ENCODE peak calls at places on chromosomes 12 and 14, in eight cellular contexts. One of them, this sample, is unnamed.

GRCh38 chr12:96752211-96752610 is 154.8 kb upstream of the NEDD1 start:
- DNase-seq in testis: no peak
- DNase-seq in vagina: no peak
- DNase-seq in pancreas: no peak
- DNase-seq in HL-60: no peak
- DNase-seq in endothelial cell of umbilical vein: no peak
- DNase-seq in neural progenitor cell: no peak
- DNase-seq in PC-3: no peak
- DNase-seq in this sample: no peak

GRCh38 chr14:62528296-62528695 is 517.0 kb downstream of the KCNH5 start:
- DNase-seq in testis: no peak
- DNase-seq in vagina: no peak
- DNase-seq in pancreas: no peak
- DNase-seq in HL-60: no peak
- DNase-seq in endothelial cell of umbilical vein: no peak
- DNase-seq in neural progenitor cell: no peak
- DNase-seq in PC-3: no peak
- DNase-seq in this sample: no peak

GRCh38 chr12:130213249-130213648 is 51.0 kb downstream of the FZD10 start:
- DNase-seq in testis: no peak
- DNase-seq in vagina: no peak
- DNase-seq in pancreas: no peak
- DNase-seq in HL-60: no peak
- DNase-seq in endothelial cell of umbilical vein: no peak
- DNase-seq in neural progenitor cell: no peak
- DNase-seq in PC-3: no peak
- DNase-seq in this sample: no peak

GRCh38 chr12:27305673-27306504 is 26.7 kb upstream of the BMAL2 start:
- DNase-seq in testis: no peak
- DNase-seq in vagina: no peak
- DNase-seq in pancreas: no peak
- DNase-seq in HL-60: no peak
- DNase-seq in endothelial cell of umbilical vein: peak; percentile 64
- DNase-seq in neural progenitor cell: peak; percentile 36
- DNase-seq in PC-3: peak; percentile 84
- DNase-seq in this sample: no peak

GRCh38 chr12:66668311-66668710 is 10.6 kb downstream of the GRIP1 start:
- DNase-seq in testis: peak; percentile 33
- DNase-seq in vagina: no peak
- DNase-seq in pancreas: no peak
- DNase-seq in HL-60: no peak
- DNase-seq in endothelial cell of umbilical vein: peak; percentile 17
- DNase-seq in neural progenitor cell: no peak
- DNase-seq in PC-3: no peak
- DNase-seq in this sample: no peak

GRCh38 chr12:10212623-10213131 is at the start of gene GABARAPL1:
- DNase-seq in testis: peak; percentile 91
- DNase-seq in vagina: peak; percentile 95
- DNase-seq in pancreas: peak; percentile 88
- DNase-seq in HL-60: peak; percentile 44
- DNase-seq in endothelial cell of umbilical vein: no peak
- DNase-seq in neural progenitor cell: peak; percentile 85
- DNase-seq in PC-3: peak; percentile 45
- DNase-seq in this sample: peak; percentile 88

GRCh38 chr12:125203145-125203765 is 138.0 kb downstream of the AACS start:
- DNase-seq in testis: no peak
- DNase-seq in vagina: no peak
- DNase-seq in pancreas: no peak
- DNase-seq in HL-60: no peak
- DNase-seq in endothelial cell of umbilical vein: peak; percentile 8
- DNase-seq in neural progenitor cell: no peak
- DNase-seq in PC-3: peak; percentile 58
- DNase-seq in this sample: no peak

GRCh38 chr12:51953011-51953568 is 1.6 kb downstream of the ACVR1B start:
- DNase-seq in testis: no peak
- DNase-seq in vagina: peak; percentile 72
- DNase-seq in pancreas: no peak
- DNase-seq in HL-60: no peak
- DNase-seq in endothelial cell of umbilical vein: peak; percentile 45
- DNase-seq in neural progenitor cell: peak; percentile 43
- DNase-seq in PC-3: no peak
- DNase-seq in this sample: no peak

GRCh38 chr14:56309198-56309597 is 191.0 kb downstream of the PELI2 start:
- DNase-seq in testis: no peak
- DNase-seq in vagina: no peak
- DNase-seq in pancreas: no peak
- DNase-seq in HL-60: no peak
- DNase-seq in endothelial cell of umbilical vein: no peak
- DNase-seq in neural progenitor cell: no peak
- DNase-seq in PC-3: no peak
- DNase-seq in this sample: no peak

GRCh38 chr14:56310643-56311042 is 192.4 kb downstream of the PELI2 start:
- DNase-seq in testis: peak; percentile 23
- DNase-seq in vagina: no peak
- DNase-seq in pancreas: no peak
- DNase-seq in HL-60: no peak
- DNase-seq in endothelial cell of umbilical vein: peak; percentile 27
- DNase-seq in neural progenitor cell: no peak
- DNase-seq in PC-3: no peak
- DNase-seq in this sample: no peak
- H3K4me3 ChIP-seq in testis: no peak overlapping the region
- H3K4me3 ChIP-seq in vagina: no peak overlapping the region
- H3K4me3 ChIP-seq in pancreas: no peak overlapping the region
- H3K4me3 ChIP-seq in HL-60: no peak overlapping the region
- H3K4me3 ChIP-seq in endothelial cell of umbilical vein: no peak overlapping the region
- H3K4me3 ChIP-seq in neural progenitor cell: no peak overlapping the region
- H3K4me3 ChIP-seq in PC-3: no peak overlapping the region
- H3K4me3 ChIP-seq in this sample: no peak overlapping the region

DNA sequence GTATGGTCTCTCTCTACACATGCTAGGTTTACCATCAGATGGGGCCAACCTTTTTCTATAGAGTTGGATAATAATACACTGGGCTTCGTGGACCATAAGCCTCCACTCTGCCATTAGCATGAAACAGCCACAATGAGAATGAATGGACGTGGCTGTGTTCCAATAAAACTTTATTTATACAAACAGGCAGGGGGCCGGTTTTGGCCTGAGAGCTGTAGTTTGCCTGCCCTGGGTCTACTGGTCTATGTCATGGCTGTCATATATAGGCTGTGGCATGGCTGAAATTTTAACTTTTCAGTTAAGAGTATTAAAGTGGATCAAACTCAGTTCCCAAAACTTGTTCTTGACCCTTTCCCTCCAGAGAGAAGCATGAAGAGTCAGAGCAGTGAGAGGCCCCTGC is 120.3 kb upstream of the MYL2 start:
- DNase-seq in testis: no peak
- DNase-seq in vagina: no peak
- DNase-seq in pancreas: no peak
- DNase-seq in HL-60: no peak
- DNase-seq in endothelial cell of umbilical vein: no peak
- DNase-seq in neural progenitor cell: no peak
- DNase-seq in PC-3: no peak
- DNase-seq in this sample: no peak
- H3K27ac ChIP-seq in testis: no peak overlapping the region
- H3K27ac ChIP-seq in vagina: no peak overlapping the region
- H3K27ac ChIP-seq in pancreas: no peak overlapping the region
- H3K27ac ChIP-seq in HL-60: no peak overlapping the region
- H3K27ac ChIP-seq in endothelial cell of umbilical vein: no peak overlapping the region
- H3K27ac ChIP-seq in neural progenitor cell: no peak overlapping the region
- H3K27ac ChIP-seq in PC-3: no peak overlapping the region
- H3K27ac ChIP-seq in this sample: no peak overlapping the region

GRCh38 chr14:21238823-21239518 is 30.3 kb downstream of the HNRNPC start:
- DNase-seq in testis: no peak
- DNase-seq in vagina: no peak
- DNase-seq in pancreas: no peak
- DNase-seq in HL-60: no peak
- DNase-seq in endothelial cell of umbilical vein: no peak
- DNase-seq in neural progenitor cell: no peak
- DNase-seq in PC-3: no peak
- DNase-seq in this sample: no peak

GRCh38 chr14:21240417-21240816 is 28.8 kb downstream of the HNRNPC start:
- DNase-seq in testis: no peak
- DNase-seq in vagina: no peak
- DNase-seq in pancreas: no peak
- DNase-seq in HL-60: no peak
- DNase-seq in endothelial cell of umbilical vein: no peak
- DNase-seq in neural progenitor cell: no peak
- DNase-seq in PC-3: no peak
- DNase-seq in this sample: no peak

GRCh38 chr14:21244546-21244945 is 24.7 kb downstream of the HNRNPC start:
- DNase-seq in testis: no peak
- DNase-seq in vagina: no peak
- DNase-seq in pancreas: no peak
- DNase-seq in HL-60: peak; percentile 87
- DNase-seq in endothelial cell of umbilical vein: no peak
- DNase-seq in neural progenitor cell: no peak
- DNase-seq in PC-3: no peak
- DNase-seq in this sample: no peak

GRCh38 chr14:21236948-21237797 is 32.1 kb downstream of the HNRNPC start:
- DNase-seq in testis: no peak
- DNase-seq in vagina: no peak
- DNase-seq in pancreas: no peak
- DNase-seq in HL-60: no peak
- DNase-seq in endothelial cell of umbilical vein: no peak
- DNase-seq in neural progenitor cell: no peak
- DNase-seq in PC-3: no peak
- DNase-seq in this sample: no peak

GRCh38 chr14:21241218-21241819 is 27.9 kb downstream of the HNRNPC start:
- DNase-seq in testis: no peak
- DNase-seq in vagina: no peak
- DNase-seq in pancreas: no peak
- DNase-seq in HL-60: no peak
- DNase-seq in endothelial cell of umbilical vein: peak; percentile 37
- DNase-seq in neural progenitor cell: no peak
- DNase-seq in PC-3: peak; percentile 56
- DNase-seq in this sample: no peak
- TF ChIP-seq CTCF in testis: peak; percentile 39
- TF ChIP-seq CTCF in vagina: no peak
- TF ChIP-seq CTCF in pancreas: no peak
- TF ChIP-seq CTCF in HL-60: no peak
- TF ChIP-seq CTCF in endothelial cell of umbilical vein: no peak
- TF ChIP-seq CTCF in neural progenitor cell: peak; percentile 57
- TF ChIP-seq CTCF in PC-3: peak; percentile 61
- TF ChIP-seq CTCF in this sample: no peak

DNA sequence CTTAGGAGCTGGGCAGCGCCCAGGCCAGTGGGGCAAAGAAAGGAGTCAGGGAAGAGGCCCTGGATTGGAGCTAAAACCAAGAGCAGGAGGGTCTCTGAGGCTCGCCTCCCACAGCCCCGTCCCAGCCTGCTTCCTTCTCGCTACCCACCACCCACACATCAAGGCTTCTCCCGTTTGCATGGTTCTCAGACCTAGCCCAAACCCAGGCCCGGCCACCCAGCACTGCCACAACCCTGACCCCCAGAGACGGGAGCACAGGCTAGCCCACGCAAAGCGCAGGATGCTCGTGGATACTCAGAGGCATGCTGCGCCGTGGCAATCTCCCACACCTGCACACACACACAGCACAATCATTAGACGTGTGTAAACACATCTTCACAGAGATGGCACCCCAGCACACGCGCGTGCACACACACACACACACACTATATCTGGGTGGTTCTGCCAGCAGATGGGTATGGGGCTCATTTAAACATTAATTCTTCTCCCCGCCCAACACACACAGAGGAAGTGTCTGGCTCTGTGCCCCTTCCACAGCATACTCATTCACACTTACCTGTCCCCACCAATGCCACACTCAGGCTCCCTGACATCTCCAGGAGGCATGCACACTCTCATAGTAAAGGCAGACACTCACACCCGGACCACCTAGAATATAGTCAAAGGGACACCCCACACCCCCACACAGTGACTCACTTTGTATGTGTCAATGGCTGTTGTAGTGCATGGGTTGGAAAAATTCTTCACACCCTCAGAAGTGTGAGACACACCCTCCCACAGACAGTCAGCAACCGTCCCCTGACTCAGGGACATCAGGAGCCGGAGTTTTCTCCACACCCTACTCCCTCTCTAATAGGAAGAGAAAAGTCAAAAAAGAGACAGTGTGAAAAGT is 1.1 kb downstream of the CARMIL3 start:
- DNase-seq in testis: no peak
- DNase-seq in vagina: no peak
- DNase-seq in pancreas: no peak
- DNase-seq in HL-60: no peak
- DNase-seq in endothelial cell of umbilical vein: no peak
- DNase-seq in neural progenitor cell: no peak
- DNase-seq in PC-3: no peak
- DNase-seq in this sample: no peak
- H3K4me3 ChIP-seq in testis: peak overlapping the region; percentile 70
- H3K4me3 ChIP-seq in vagina: peak overlapping the region; percentile 58
- H3K4me3 ChIP-seq in pancreas: peak overlapping the region; percentile 70
- H3K4me3 ChIP-seq in HL-60: no peak overlapping the region
- H3K4me3 ChIP-seq in endothelial cell of umbilical vein: no peak overlapping the region
- H3K4me3 ChIP-seq in neural progenitor cell: peak overlapping the region; percentile 77
- H3K4me3 ChIP-seq in PC-3: peak overlapping the region; percentile 78
- H3K4me3 ChIP-seq in this sample: peak overlapping the region; percentile 67

GRCh38 chr14:56813143-56813551 is 2.9 kb upstream of the OTX2 start:
- DNase-seq in testis: no peak
- DNase-seq in vagina: no peak
- DNase-seq in pancreas: no peak
- DNase-seq in HL-60: no peak
- DNase-seq in endothelial cell of umbilical vein: no peak
- DNase-seq in neural progenitor cell: peak; percentile 55
- DNase-seq in PC-3: no peak
- DNase-seq in this sample: no peak
- H3K27ac ChIP-seq in testis: no peak overlapping the region
- H3K27ac ChIP-seq in vagina: no peak overlapping the region
- H3K27ac ChIP-seq in pancreas: no peak overlapping the region
- H3K27ac ChIP-seq in HL-60: no peak overlapping the region
- H3K27ac ChIP-seq in endothelial cell of umbilical vein: no peak overlapping the region
- H3K27ac ChIP-seq in neural progenitor cell: peak overlapping the region; percentile 6
- H3K27ac ChIP-seq in PC-3: no peak overlapping the region
- H3K27ac ChIP-seq in this sample: no peak overlapping the region